ENCODE peak calls at places on chromosomes 16 and 17, in four cellular contexts. P is breast epithelium, C is uterus, S is cardiac fibroblast. F is an unnamed sample.

GRCh38 chr17:71828182-71828596 is 292.6 kb upstream of the SOX9 start:
- DNase-seq in C (no peak), S (no peak), P (no peak), F (no peak)

GRCh38 chr17:33674685-33675084 is 381.6 kb upstream of the ASIC2 start:
- DNase-seq in S (peak; percentile 70), C (peak; percentile 37), P (peak; percentile 46), F (peak; percentile 36)

GRCh38 chr17:29389994-29390855 is at the start of gene TAOK1:
- DNase-seq in S (peak; percentile 99), C (peak; percentile 99), P (peak; percentile 98), F (peak; percentile 91)

GRCh38 chr17:7589204-7589868 is 558 bp downstream of the SOX15 start:
- DNase-seq in C (peak; percentile 88), S (peak; percentile 89), P (peak; percentile 79), F (no peak)

GRCh38 chr17:66698270-66698669 is 136.6 kb upstream of the CACNG5 start:
- DNase-seq in S (no peak), P (no peak), C (no peak), F (no peak)

GRCh38 chr17:59424331-59424730 is 92.9 kb downstream of the YPEL2 start:
- DNase-seq in P (no peak), S (no peak), C (no peak), F (no peak)

GRCh38 chr16:50244504-50245416 is 21.6 kb upstream of the ADCY7 start:
- DNase-seq in S (no peak), C (no peak), P (peak; percentile 13), F (no peak)

GRCh38 chr17:31269597-31269996 is 27.4 kb downstream of the OMG start:
- DNase-seq in P (no peak), S (peak; percentile 81), C (no peak), F (no peak)

GRCh38 chr17:47733414-47734288 is 615 bp downstream of the TBX21 start:
- DNase-seq in C (no peak), P (no peak), S (no peak), F (no peak)

GRCh38 chr16:78684040-78684611 is 584.7 kb downstream of the WWOX start:
- DNase-seq in C (peak; percentile 85), S (peak; percentile 89), P (no peak), F (no peak)

GRCh38 chr16:11632455-11632921 is 35.8 kb upstream of the SNN start:
- DNase-seq in P (peak; percentile 67), C (peak; percentile 71), S (peak; percentile 44), F (no peak)

GRCh38 chr16:88455610-88456355 is 2.7 kb downstream of the ZFPM1 start:
- DNase-seq in C (no peak), S (peak; percentile 45), P (no peak), F (peak; percentile 39)
- TF ChIP-seq CTCF in C (no peak), S (no peak), P (no peak), F (no peak)

GRCh38 chr16:1333149-1333812 is at the start of gene BAIAP3:
- DNase-seq in S (peak; percentile 29), C (no peak), P (no peak), F (no peak)
- H3K4me3 ChIP-seq in S (peak within 1 kb of the TSS; percentile 24), C (no peak within 1 kb of the TSS), P (peak within 1 kb of the TSS; percentile 37), F (no peak within 1 kb of the TSS)

DNA sequence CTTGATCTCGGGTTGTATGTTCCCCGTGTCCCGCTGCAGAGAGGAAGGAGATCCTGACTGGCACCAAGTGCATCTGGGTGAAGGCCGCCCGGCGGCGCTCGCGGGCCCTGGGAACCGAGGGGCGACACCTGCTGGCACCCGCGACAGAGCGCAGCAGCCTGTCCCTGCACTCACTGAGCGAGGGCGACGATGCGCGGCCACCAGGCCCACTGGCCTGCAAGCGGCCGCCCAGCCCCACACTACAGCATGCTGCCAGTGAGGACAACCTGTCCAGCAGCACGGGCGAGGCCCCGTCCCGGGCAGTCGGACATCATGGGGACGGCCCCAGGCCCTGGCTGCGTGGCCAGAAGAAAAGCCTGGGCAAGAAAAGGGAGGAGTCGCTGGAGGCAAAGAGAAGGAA is 7.5 kb downstream of the BTBD17 start:
- DNase-seq in C (no peak), S (peak; percentile 9), P (no peak), F (no peak)
- TF ChIP-seq CTCF in C (no peak), S (peak; percentile 16), P (no peak), F (peak; percentile 95)

DNA sequence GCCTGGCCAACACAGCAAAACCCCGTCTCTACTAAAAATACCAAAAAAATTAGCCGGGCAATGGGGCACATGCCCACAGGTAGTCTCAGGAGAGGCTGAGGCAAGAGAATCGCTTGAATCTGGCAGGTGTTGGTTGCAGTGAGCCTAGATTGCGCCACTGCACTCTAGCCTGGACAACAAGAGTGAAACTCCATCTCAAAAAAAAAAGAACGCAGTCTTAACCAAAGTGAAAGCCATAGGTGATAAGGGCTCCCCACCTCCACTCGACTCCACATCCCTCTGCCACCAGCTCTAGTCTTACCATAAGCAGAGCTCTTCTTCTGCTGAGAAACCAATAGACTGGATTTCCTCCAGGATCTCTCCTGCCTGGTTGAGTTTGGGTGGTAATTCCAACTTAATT is 266.0 kb downstream of the PHKB start:
- DNase-seq in S (no peak), C (no peak), P (no peak), F (no peak)
- H3K4me3 ChIP-seq in S (no peak overlapping the region), C (no peak overlapping the region), P (no peak overlapping the region), F (no peak overlapping the region)

GRCh38 chr17:79808763-79809529 is 12.1 kb upstream of the CBX8 start:
- DNase-seq in C (no peak), P (no peak), S (peak; percentile 46), F (no peak)
- TF ChIP-seq CTCF in C (no peak), P (peak; percentile 9), S (peak; percentile 27), F (peak; percentile 33)

DNA sequence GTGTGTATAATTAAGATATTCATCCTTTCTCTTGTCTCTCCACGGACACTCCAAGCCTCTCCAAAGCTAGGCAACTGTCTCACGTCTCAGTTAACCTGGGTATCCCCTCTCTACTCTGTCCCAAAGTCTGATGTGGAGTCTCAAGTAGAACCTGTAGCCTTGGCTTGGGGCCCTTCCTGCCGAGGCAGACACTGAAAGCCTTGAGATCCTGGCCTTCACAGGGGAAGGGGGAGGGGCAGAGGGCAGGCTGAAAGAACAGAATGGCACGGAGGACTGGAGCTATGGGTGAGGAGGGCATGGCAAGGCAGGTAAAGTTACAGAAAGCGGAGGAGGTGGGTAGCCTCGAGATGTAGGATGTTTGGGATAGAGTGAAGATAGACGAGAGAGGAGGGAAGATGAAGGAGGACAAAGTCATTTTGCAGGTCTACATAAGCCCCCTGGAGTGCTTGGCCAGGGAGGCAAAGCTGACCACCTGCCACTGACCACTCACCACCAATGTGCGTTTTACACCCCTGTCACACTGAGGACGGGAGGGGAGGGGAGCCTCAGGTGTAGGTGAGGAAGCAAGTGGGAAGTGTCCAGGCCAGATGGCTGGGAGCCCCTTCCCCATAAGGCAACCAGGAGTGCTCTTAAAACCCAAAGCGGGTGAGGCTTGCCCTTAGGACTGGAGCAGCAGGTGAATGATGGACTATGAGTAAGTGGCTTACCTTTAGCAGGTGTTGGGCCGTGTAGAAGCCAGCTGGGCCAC is 1.3 kb downstream of the FDXR start:
- DNase-seq in S (no peak), P (no peak), C (no peak), F (no peak)
- H3K4me3 ChIP-seq in S (peak overlapping the region; percentile 86), P (no peak overlapping the region), C (no peak overlapping the region), F (peak overlapping the region; percentile 83)

GRCh38 chr16:87840462-87840978 is 28.8 kb downstream of the SLC7A5 start:
- DNase-seq in P (no peak), S (no peak), C (no peak), F (no peak)
- TF ChIP-seq CTCF in P (no peak), S (no peak), C (no peak), F (no peak)

DNA sequence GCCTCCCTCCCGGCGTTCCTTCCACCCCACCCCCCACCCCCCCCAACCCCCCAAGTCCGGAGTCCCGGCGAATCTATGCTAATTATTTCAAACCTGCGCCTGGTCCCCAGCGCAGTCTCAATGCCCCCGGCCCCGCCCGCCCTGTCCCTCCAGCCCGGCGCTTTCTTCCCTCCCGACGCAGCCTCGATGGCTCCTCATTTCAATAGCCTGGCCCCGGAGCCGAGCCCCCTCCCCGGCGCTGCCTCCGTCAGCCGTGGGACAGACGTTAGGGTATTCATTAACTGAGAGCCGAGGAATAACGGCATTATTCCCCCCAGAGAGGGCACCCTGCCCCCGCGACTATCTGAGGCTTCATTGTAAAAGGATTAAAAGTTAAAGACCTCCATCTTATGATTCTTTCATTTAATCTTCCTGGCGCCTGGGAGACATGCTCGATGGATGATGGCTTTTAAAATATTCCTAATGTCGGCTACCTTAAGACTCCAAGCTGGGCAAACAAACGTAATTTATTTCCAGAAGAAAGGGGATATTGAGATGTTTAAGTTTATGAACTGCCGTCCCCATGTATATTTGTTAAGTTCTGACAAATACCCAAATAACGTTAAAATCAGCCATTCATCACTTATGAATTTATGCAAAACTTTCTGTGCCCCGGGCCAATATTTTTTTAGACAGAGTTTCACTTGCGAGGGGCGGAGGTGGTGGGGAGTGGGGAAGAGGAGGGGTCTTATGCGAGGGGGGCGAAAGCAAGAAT is 3.4 kb downstream of the NOG start:
- DNase-seq in S (no peak), C (no peak), P (no peak), F (no peak)
- H3K4me3 ChIP-seq in S (no peak overlapping the region), C (no peak overlapping the region), P (peak overlapping the region; percentile 13), F (no peak overlapping the region)

DNA sequence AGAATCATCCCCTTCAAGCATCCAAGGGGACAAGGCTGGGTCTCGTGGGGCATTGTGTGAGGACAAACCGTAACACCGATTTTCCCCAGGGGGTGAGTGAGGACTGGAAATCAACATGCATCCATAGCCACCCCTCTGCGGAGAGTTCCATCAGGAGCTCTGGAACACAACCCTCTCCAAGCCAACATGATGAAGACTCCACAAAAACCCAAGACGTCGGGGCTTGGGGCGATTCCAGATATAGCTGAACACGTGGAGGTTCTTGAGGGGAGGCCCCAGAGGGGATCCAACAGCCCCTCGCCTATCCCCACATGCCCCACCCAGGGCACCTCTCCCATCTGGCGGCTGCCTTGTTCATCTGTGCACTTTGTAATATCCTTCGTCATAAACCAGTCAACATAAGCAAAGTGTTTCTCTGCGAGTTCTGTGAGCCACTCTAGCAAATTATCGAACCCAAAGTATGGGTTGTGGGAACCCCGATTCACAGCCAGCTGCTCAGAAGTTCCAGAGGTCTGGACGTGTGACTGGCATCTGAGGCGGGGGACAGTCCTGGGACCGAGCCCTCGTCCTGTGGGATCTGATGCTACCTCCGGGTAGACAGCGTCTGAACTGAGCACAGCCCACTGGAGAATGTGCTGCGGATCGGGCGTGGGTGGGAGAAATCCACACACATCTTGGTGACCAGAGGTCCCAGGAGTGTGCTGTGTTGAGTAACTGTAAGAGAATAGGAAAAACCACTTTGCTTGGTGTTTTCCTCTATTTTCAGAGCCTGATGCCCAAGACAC is 55.5 kb downstream of the RPH3AL start:
- DNase-seq in C (no peak), S (no peak), P (no peak), F (no peak)
- TF ChIP-seq CTCF in C (no peak), S (no peak), P (no peak), F (no peak)

F was measured in GM12864.